ENCODE peak calls at places on chromosomes 11 and 22, in four cellular contexts. N is heart left ventricle, L is neuronal stem cell, O is OCI-LY7. J is an unnamed sample.

GRCh38 chr11:78230161-78230877 is 41.6 kb downstream of the USP35 start:
- DNase-seq in N (peak; percentile 48), L (no peak), O (no peak), J (no peak)

GRCh38 chr22:41848468-41848867 is 15.6 kb downstream of the SREBF2 start:
- DNase-seq in N (no peak), L (no peak), O (no peak), J (no peak)

GRCh38 chr11:113532697-113533424 is 57.7 kb upstream of the DRD2 start:
- DNase-seq in N (peak; percentile 67), L (peak; percentile 72), O (peak; percentile 55), J (peak; percentile 44)

GRCh38 chr11:2805388-2806057 is 80.1 kb downstream of the CDKN1C start:
- DNase-seq in N (peak; percentile 4), L (no peak), O (no peak), J (no peak)

GRCh38 chr11:44849922-44850321 is 100.8 kb downstream of the TP53I11 start:
- DNase-seq in N (no peak), L (no peak), O (no peak), J (no peak)

GRCh38 chr11:134643115-134643514 is 231.1 kb upstream of the B3GAT1 start:
- DNase-seq in N (no peak), L (no peak), O (no peak), J (no peak)

GRCh38 chr11:110366234-110366633 is 63.5 kb upstream of the FDX1 start:
- DNase-seq in N (peak; percentile 67), L (no peak), O (no peak), J (no peak)

GRCh38 chr11:82225930-82226329 is 507.7 kb downstream of the FAM181B start:
- DNase-seq in N (no peak), L (no peak), O (no peak), J (no peak)

GRCh38 chr22:22848364-22848866 is 39.2 kb upstream of the IGLL5 start:
- DNase-seq in N (peak; percentile 43), L (peak; percentile 41), O (peak; percentile 79), J (no peak)

GRCh38 chr22:40758390-40758789 is 60.8 kb downstream of the SLC25A17 start:
- DNase-seq in N (no peak), L (no peak), O (no peak), J (no peak)

GRCh38 chr22:31344369-31345330 is 1.5 kb downstream of the PATZ1 start:
- DNase-seq in N (peak; percentile 37), L (peak; percentile 18), O (peak; percentile 65), J (no peak)

GRCh38 chr11:104917259-104918112 is 19.2 kb upstream of the CASP12 start:
- DNase-seq in N (no peak), L (no peak), O (no peak), J (no peak)

GRCh38 chr11:122673706-122674105 is 18.2 kb downstream of the UBASH3B start:
- DNase-seq in N (no peak), L (no peak), O (no peak), J (no peak)

GRCh38 chr11:17649261-17649660 is 70.1 kb upstream of the MYOD1 start:
- DNase-seq in N (no peak), L (no peak), O (no peak), J (no peak)

GRCh38 chr11:69499216-69499945 is 17.9 kb downstream of the LINC01488 start:
- DNase-seq in N (no peak), L (no peak), O (no peak), J (no peak)

GRCh38 chr11:62122076-62122475 is 1.7 kb upstream of the INCENP start:
- DNase-seq in N (no peak), L (no peak), O (peak; percentile 38), J (no peak)

GRCh38 chr22:17921871-17922821 is 102.2 kb downstream of the MICAL3 start:
- DNase-seq in N (peak; percentile 59), L (no peak), O (no peak), J (no peak)

GRCh38 chr22:36028646-36029405 is at the start of gene RBFOX2:
- DNase-seq in N (peak; percentile 97), L (peak; percentile 95), O (peak; percentile 77), J (no peak)

GRCh38 chr11:38446336-38446735 is 1848.3 kb upstream of the RAG2 start:
- DNase-seq in N (no peak), L (no peak), O (no peak), J (no peak)

GRCh38 chr11:118885319-118885718 is 1.6 kb downstream of the CXCR5 start:
- DNase-seq in N (no peak), L (no peak), O (no peak), J (no peak)

GRCh38 chr11:14773755-14774154 is 118.3 kb downstream of the CYP2R1 start:
- DNase-seq in N (no peak), L (no peak), O (peak; percentile 2), J (no peak)

GRCh38 chr22:37781434-37782059 is 26.2 kb upstream of the GCAT start:
- DNase-seq in N (no peak), L (no peak), O (peak; percentile 19), J (no peak)

GRCh38 chr22:39719559-39720450 is 149.3 kb downstream of the CACNA1I start:
- DNase-seq in N (no peak), L (no peak), O (no peak), J (no peak)

GRCh38 chr11:62842171-62842717 is 2.9 kb upstream of the WDR74 start:
- DNase-seq in N (peak; percentile 36), L (no peak), O (peak; percentile 63), J (no peak)

GRCh38 chr22:36548606-36549005 is 19.6 kb upstream of the EIF3D start:
- DNase-seq in N (no peak), L (no peak), O (no peak), J (no peak)

GRCh38 chr11:20088368-20089260 is 71.7 kb downstream of the DBX1 start:
- DNase-seq in N (no peak), L (no peak), O (no peak), J (no peak)

GRCh38 chr11:87454246-87454645 is 416.5 kb downstream of the TMEM135 start:
- DNase-seq in N (no peak), L (no peak), O (peak; percentile 91), J (no peak)

GRCh38 chr11:18332302-18332701 is 9.9 kb downstream of the GTF2H1 start:
- DNase-seq in N (no peak), L (no peak), O (no peak), J (no peak)

GRCh38 chr11:3170756-3171670 is 5.9 kb upstream of the OSBPL5 start:
- DNase-seq in N (no peak), L (no peak), O (no peak), J (no peak)

GRCh38 chr22:38260760-38261477 is 11.9 kb downstream of the TMEM184B start:
- DNase-seq in N (no peak), L (peak; percentile 49), O (peak; percentile 38), J (no peak)

GRCh38 chr11:44946268-44946667 is 4.4 kb downstream of the TP53I11 start:
- DNase-seq in N (peak; percentile 63), L (no peak), O (no peak), J (no peak)

GRCh38 chr11:111444040-111444439 is 65.0 kb upstream of the POU2AF1 start:
- DNase-seq in N (no peak), L (no peak), O (no peak), J (no peak)

GRCh38 chr22:47423266-47423665 is 660.8 kb downstream of the TBC1D22A start:
- DNase-seq in N (no peak), L (no peak), O (no peak), J (no peak)
- H3K9me3 ChIP-seq in N (no peaks in the 10 kb centered on the region), L (no peaks in the 10 kb centered on the region), O (no peaks in the 10 kb centered on the region), J (no peaks in the 10 kb centered on the region)

GRCh38 chr22:48553694-48554308 is 1273.9 kb downstream of the BRD1 start:
- DNase-seq in N (no peak), L (no peak), O (no peak), J (no peak)
- H3K9me3 ChIP-seq in N (no peaks in the 10 kb centered on the region), L (no peaks in the 10 kb centered on the region), O (no peaks in the 10 kb centered on the region), J (no peaks in the 10 kb centered on the region)

DNA sequence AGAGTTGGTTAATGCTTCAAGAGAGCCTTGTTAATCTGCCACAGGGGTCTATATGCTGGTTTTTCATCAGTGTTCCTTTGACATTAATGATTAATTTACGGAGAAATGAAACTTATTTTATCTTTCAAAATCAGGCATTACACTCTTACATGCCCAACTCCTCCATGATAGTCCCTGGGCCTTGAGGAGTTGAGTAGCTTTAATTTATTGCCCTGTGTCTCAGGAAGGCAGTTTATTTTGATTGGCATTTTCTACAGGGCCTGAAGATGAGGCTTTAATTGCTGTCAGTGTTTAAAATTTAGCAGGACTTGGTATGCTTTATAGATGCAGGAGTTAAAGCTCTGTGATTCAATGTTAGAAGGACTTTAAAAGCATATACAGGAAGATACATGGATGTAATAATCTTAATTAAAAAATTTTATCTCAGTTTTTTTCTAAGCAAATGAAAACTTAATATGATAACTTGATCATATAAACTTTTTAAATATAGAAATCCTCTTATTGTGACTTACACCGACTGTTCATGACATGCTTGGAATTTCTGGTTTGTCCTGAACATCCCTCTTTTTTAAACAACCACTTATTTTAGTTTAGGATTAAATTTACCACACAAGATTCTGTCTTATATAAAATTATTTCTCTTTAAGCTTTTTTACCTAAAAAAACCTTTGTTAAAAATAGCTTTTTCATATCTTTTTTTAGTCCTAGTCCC is 12.2 kb downstream of the GLYAT start:
- DNase-seq in N (no peak), L (no peak), O (no peak), J (no peak)
- H3K9me3 ChIP-seq in N (no peaks in the 10 kb centered on the region), L (no peaks in the 10 kb centered on the region), O (peaks cover 16% of the 10 kb centered on the region), J (no peaks in the 10 kb centered on the region)

DNA sequence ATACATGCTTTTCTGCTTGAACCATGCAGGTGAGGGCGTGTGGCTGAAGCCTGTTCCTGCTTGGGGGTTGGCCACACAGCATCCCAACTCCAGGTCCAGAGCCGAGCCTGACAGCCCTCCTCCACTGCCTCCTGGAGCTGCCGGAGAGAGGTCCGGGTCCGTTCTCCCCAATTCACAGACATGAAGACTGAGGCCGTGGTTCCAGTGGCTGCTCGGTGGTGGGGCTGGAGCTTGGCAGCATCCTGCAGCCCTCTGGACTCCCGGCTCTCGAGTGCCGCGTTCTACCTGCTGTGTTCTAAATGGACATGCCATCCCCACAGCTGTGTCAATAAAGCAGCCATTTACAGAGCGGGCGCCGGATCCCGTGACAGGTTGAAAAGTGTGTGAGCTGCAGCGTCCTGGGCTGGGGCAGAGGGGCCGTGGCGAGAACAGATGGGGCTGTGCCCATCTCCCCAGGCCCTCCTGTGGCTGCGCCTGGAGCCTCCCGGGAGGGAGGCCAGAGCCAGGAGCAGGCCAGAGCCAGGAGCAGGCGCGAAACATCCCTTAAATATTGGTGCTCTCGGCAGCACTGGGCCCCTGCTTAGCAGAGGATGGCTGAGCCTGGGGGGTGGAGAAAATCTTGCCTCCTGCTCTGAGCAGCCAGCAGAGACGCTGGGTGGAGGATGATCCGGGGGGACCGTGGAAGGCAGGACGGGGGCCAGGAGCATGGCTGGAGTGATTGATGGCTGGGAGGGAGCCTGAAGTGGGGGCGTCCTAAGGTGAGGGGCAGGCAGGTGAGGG is 46.1 kb downstream of the FLRT1 start:
- DNase-seq in N (no peak), L (no peak), O (no peak), J (no peak)
- H3K9me3 ChIP-seq in N (no peaks in the 10 kb centered on the region), L (no peaks in the 10 kb centered on the region), O (no peaks in the 10 kb centered on the region), J (no peaks in the 10 kb centered on the region)

DNA sequence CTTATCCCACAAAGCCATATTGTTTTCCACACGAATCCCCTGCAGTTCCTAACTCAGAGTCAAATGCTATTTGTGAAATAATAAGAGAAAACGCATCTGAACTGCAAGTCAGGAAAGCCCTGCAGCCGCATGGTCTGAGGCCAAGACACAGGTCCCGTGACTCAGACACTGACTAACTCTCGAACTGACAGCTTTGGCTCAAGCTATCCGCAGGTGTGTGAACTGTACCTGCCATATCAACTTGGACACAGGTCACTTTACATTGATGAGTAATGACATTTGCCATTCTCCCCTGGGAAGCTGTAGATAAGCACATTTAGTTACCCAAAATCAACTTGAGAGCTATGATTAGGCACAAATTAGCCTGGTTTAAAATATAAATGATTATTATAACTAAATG is 34.9 kb upstream of the NFRKB start:
- DNase-seq in N (no peak), L (no peak), O (no peak), J (no peak)
- H3K9me3 ChIP-seq in N (no peaks in the 10 kb centered on the region), L (no peaks in the 10 kb centered on the region), O (no peaks in the 10 kb centered on the region), J (no peaks in the 10 kb centered on the region)

J was measured in SK-N-MC.